ENCODE peak calls at places on chromosome 7, in eight cellular contexts. One of them, this sample, is unnamed. For H3K4me1 and H3K36me3, the result is how much of the 10 kb centered on the place peaks cover.

GRCh38 chr7:150430465-150431085 is 19.9 kb upstream of the GIMAP8 start:
- DNase-seq in kidney: no peak
- DNase-seq in thoracic aorta: no peak
- DNase-seq in heart left ventricle: peak
- DNase-seq in aorta: no peak
- DNase-seq in left ventricle myocardium inferior: no peak
- DNase-seq in IMR-90: peak
- DNase-seq in upper lobe of right lung: peak
- DNase-seq in this sample: no peak

GRCh38 chr7:99191869-99192596 is 15.9 kb downstream of the KPNA7 start:
- DNase-seq in IMR-90: no peak
- DNase-seq in left ventricle myocardium inferior: no peak
- DNase-seq in heart left ventricle: no peak
- DNase-seq in kidney: no peak
- DNase-seq in thoracic aorta: no peak
- DNase-seq in aorta: no peak
- DNase-seq in upper lobe of right lung: no peak
- DNase-seq in this sample: no peak

GRCh38 chr7:33750177-33750576 is 155.2 kb upstream of the BMPER start:
- DNase-seq in upper lobe of right lung: no peak
- DNase-seq in kidney: no peak
- DNase-seq in heart left ventricle: no peak
- DNase-seq in IMR-90: peak
- DNase-seq in thoracic aorta: no peak
- DNase-seq in left ventricle myocardium inferior: no peak
- DNase-seq in aorta: no peak
- DNase-seq in this sample: peak

GRCh38 chr7:418636-419280 is 100.9 kb downstream of the PDGFA start:
- DNase-seq in IMR-90: no peak
- DNase-seq in thoracic aorta: no peak
- DNase-seq in aorta: peak
- DNase-seq in kidney: peak
- DNase-seq in left ventricle myocardium inferior: peak
- DNase-seq in upper lobe of right lung: peak
- DNase-seq in heart left ventricle: no peak
- DNase-seq in this sample: no peak

GRCh38 chr7:113582471-113582870 is 336.3 kb downstream of the PPP1R3A start:
- DNase-seq in thoracic aorta: no peak
- DNase-seq in upper lobe of right lung: no peak
- DNase-seq in kidney: no peak
- DNase-seq in left ventricle myocardium inferior: no peak
- DNase-seq in aorta: no peak
- DNase-seq in IMR-90: no peak
- DNase-seq in heart left ventricle: no peak
- DNase-seq in this sample: no peak

GRCh38 chr7:73397521-73397934 is 36.0 kb upstream of the FZD9 start:
- DNase-seq in aorta: no peak
- DNase-seq in left ventricle myocardium inferior: no peak
- DNase-seq in upper lobe of right lung: no peak
- DNase-seq in heart left ventricle: no peak
- DNase-seq in kidney: no peak
- DNase-seq in thoracic aorta: no peak
- DNase-seq in IMR-90: no peak
- DNase-seq in this sample: no peak

GRCh38 chr7:44217852-44218402 is 17.1 kb downstream of the YKT6 start:
- DNase-seq in aorta: no peak
- DNase-seq in upper lobe of right lung: no peak
- DNase-seq in IMR-90: no peak
- DNase-seq in thoracic aorta: no peak
- DNase-seq in kidney: peak
- DNase-seq in heart left ventricle: no peak
- DNase-seq in left ventricle myocardium inferior: peak
- DNase-seq in this sample: no peak

GRCh38 chr7:117401293-117402002 is 25.8 kb downstream of the ASZ1 start:
- DNase-seq in left ventricle myocardium inferior: no peak
- DNase-seq in thoracic aorta: no peak
- DNase-seq in heart left ventricle: no peak
- DNase-seq in aorta: no peak
- DNase-seq in kidney: no peak
- DNase-seq in IMR-90: peak
- DNase-seq in upper lobe of right lung: no peak
- DNase-seq in this sample: no peak

GRCh38 chr7:55532150-55532917 is 40.0 kb downstream of the VOPP1 start:
- DNase-seq in kidney: no peak
- DNase-seq in left ventricle myocardium inferior: no peak
- DNase-seq in heart left ventricle: no peak
- DNase-seq in IMR-90: no peak
- DNase-seq in aorta: no peak
- DNase-seq in upper lobe of right lung: no peak
- DNase-seq in thoracic aorta: no peak
- DNase-seq in this sample: no peak

GRCh38 chr7:72925546-72926120 is 738 bp downstream of the POM121 start:
- DNase-seq in thoracic aorta: no peak
- DNase-seq in aorta: no peak
- DNase-seq in left ventricle myocardium inferior: no peak
- DNase-seq in upper lobe of right lung: no peak
- DNase-seq in kidney: no peak
- DNase-seq in heart left ventricle: no peak
- DNase-seq in IMR-90: no peak
- DNase-seq in this sample: peak

DNA sequence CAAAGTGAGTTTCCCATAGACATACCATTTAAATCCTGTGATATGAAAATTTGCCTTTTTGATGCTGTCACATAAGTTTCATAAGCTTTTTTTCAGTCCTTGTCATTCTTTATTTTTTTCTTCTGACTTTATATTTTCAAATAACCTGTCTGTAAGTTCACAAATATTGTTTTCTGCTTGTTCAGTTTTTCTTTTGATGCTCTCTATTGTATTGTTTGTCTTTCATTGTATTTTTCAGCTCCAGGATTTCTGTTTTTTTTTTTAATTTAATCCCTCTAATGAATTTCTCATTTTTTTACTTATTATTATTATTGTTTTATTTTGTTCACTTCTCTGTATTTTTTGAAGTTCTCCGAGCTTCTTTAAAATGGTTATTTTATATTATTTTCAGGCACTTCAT is 623.4 kb downstream of the CNTNAP2 start:
- DNase-seq in thoracic aorta: no peak
- DNase-seq in IMR-90: no peak
- DNase-seq in aorta: no peak
- DNase-seq in kidney: no peak
- DNase-seq in left ventricle myocardium inferior: no peak
- DNase-seq in upper lobe of right lung: no peak
- DNase-seq in heart left ventricle: no peak
- DNase-seq in this sample: no peak
- H3K4me1 ChIP-seq in thoracic aorta: under half
- H3K4me1 ChIP-seq in IMR-90: under half
- H3K4me1 ChIP-seq in aorta: under half
- H3K4me1 ChIP-seq in kidney: under half
- H3K4me1 ChIP-seq in left ventricle myocardium inferior: under half
- H3K4me1 ChIP-seq in upper lobe of right lung: under half
- H3K4me1 ChIP-seq in heart left ventricle: under half
- H3K4me1 ChIP-seq in this sample: under half

GRCh38 chr7:95470452-95470851 is 15.3 kb upstream of the ASB4 start:
- DNase-seq in left ventricle myocardium inferior: no peak
- DNase-seq in aorta: no peak
- DNase-seq in upper lobe of right lung: no peak
- DNase-seq in thoracic aorta: no peak
- DNase-seq in kidney: no peak
- DNase-seq in heart left ventricle: no peak
- DNase-seq in IMR-90: peak
- DNase-seq in this sample: peak

GRCh38 chr7:95471076-95471475 is 14.7 kb upstream of the ASB4 start:
- DNase-seq in IMR-90: no peak
- DNase-seq in heart left ventricle: no peak
- DNase-seq in aorta: no peak
- DNase-seq in left ventricle myocardium inferior: no peak
- DNase-seq in kidney: no peak
- DNase-seq in thoracic aorta: no peak
- DNase-seq in upper lobe of right lung: no peak
- DNase-seq in this sample: no peak

GRCh38 chr7:95468071-95468470 is 17.7 kb upstream of the ASB4 start:
- DNase-seq in thoracic aorta: no peak
- DNase-seq in left ventricle myocardium inferior: no peak
- DNase-seq in IMR-90: no peak
- DNase-seq in heart left ventricle: no peak
- DNase-seq in upper lobe of right lung: no peak
- DNase-seq in aorta: no peak
- DNase-seq in kidney: no peak
- DNase-seq in this sample: no peak

GRCh38 chr7:95469187-95469586 is 16.6 kb upstream of the ASB4 start:
- DNase-seq in aorta: no peak
- DNase-seq in kidney: no peak
- DNase-seq in heart left ventricle: no peak
- DNase-seq in left ventricle myocardium inferior: no peak
- DNase-seq in thoracic aorta: no peak
- DNase-seq in IMR-90: no peak
- DNase-seq in upper lobe of right lung: no peak
- DNase-seq in this sample: no peak

GRCh38 chr7:95469850-95470249 is 15.9 kb upstream of the ASB4 start:
- DNase-seq in upper lobe of right lung: no peak
- DNase-seq in aorta: no peak
- DNase-seq in left ventricle myocardium inferior: no peak
- DNase-seq in IMR-90: no peak
- DNase-seq in thoracic aorta: no peak
- DNase-seq in heart left ventricle: no peak
- DNase-seq in kidney: no peak
- DNase-seq in this sample: peak
- H3K27ac ChIP-seq in upper lobe of right lung: no peak
- H3K27ac ChIP-seq in aorta: no peak
- H3K27ac ChIP-seq in left ventricle myocardium inferior: no peak
- H3K27ac ChIP-seq in IMR-90: no peak
- H3K27ac ChIP-seq in thoracic aorta: no peak
- H3K27ac ChIP-seq in heart left ventricle: no peak
- H3K27ac ChIP-seq in kidney: no peak
- H3K27ac ChIP-seq in this sample: peak

DNA sequence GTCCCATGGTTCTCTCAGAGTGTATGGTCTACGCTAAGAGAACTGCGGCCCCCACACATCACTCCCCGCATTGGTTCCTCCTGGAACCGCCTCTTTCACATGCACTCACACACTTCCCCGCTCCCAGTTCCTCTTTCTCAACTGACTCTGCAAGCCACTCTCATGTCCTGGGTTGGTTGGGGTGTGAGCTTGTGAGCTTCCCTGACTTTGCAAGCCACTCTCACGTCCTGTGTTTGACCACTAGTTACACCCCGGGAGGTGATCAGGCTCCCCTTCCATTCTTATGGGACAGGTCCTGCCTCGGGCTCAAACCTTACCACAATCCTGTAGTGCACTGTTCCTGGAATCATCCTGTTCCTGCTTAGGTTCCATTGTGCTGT is 105.0 kb downstream of the TRIM24 start:
- DNase-seq in upper lobe of right lung: no peak
- DNase-seq in aorta: no peak
- DNase-seq in IMR-90: no peak
- DNase-seq in thoracic aorta: no peak
- DNase-seq in heart left ventricle: no peak
- DNase-seq in kidney: no peak
- DNase-seq in left ventricle myocardium inferior: no peak
- DNase-seq in this sample: no peak
- H3K36me3 ChIP-seq in upper lobe of right lung: half or more
- H3K36me3 ChIP-seq in aorta: under half
- H3K36me3 ChIP-seq in IMR-90: under half
- H3K36me3 ChIP-seq in thoracic aorta: half or more
- H3K36me3 ChIP-seq in heart left ventricle: under half
- H3K36me3 ChIP-seq in kidney: under half
- H3K36me3 ChIP-seq in left ventricle myocardium inferior: half or more
- H3K36me3 ChIP-seq in this sample: half or more

GRCh38 chr7:36048141-36048901 is 104.7 kb upstream of the EEPD1 start:
- DNase-seq in upper lobe of right lung: no peak
- DNase-seq in IMR-90: peak
- DNase-seq in aorta: no peak
- DNase-seq in kidney: no peak
- DNase-seq in heart left ventricle: no peak
- DNase-seq in left ventricle myocardium inferior: no peak
- DNase-seq in thoracic aorta: peak
- DNase-seq in this sample: no peak
- H3K4me1 ChIP-seq in upper lobe of right lung: under half
- H3K4me1 ChIP-seq in IMR-90: under half
- H3K4me1 ChIP-seq in aorta: under half
- H3K4me1 ChIP-seq in kidney: under half
- H3K4me1 ChIP-seq in heart left ventricle: half or more
- H3K4me1 ChIP-seq in left ventricle myocardium inferior: half or more
- H3K4me1 ChIP-seq in thoracic aorta: under half
- H3K4me1 ChIP-seq in this sample: under half

GRCh38 chr7:32150589-32150988 is 80.4 kb upstream of the PDE1C start:
- DNase-seq in kidney: no peak
- DNase-seq in upper lobe of right lung: no peak
- DNase-seq in IMR-90: no peak
- DNase-seq in heart left ventricle: no peak
- DNase-seq in left ventricle myocardium inferior: no peak
- DNase-seq in thoracic aorta: no peak
- DNase-seq in aorta: no peak
- DNase-seq in this sample: no peak
- H3K27ac ChIP-seq in kidney: no peak
- H3K27ac ChIP-seq in upper lobe of right lung: no peak
- H3K27ac ChIP-seq in IMR-90: no peak
- H3K27ac ChIP-seq in heart left ventricle: peak
- H3K27ac ChIP-seq in left ventricle myocardium inferior: peak
- H3K27ac ChIP-seq in thoracic aorta: no peak
- H3K27ac ChIP-seq in aorta: no peak
- H3K27ac ChIP-seq in this sample: no peak

GRCh38 chr7:1500064-1500807 is 4.0 kb downstream of the INTS1 start:
- DNase-seq in kidney: peak
- DNase-seq in aorta: peak
- DNase-seq in left ventricle myocardium inferior: no peak
- DNase-seq in heart left ventricle: no peak
- DNase-seq in thoracic aorta: no peak
- DNase-seq in upper lobe of right lung: no peak
- DNase-seq in IMR-90: no peak
- DNase-seq in this sample: no peak
- H3K36me3 ChIP-seq in kidney: under half
- H3K36me3 ChIP-seq in aorta: under half
- H3K36me3 ChIP-seq in left ventricle myocardium inferior: half or more
- H3K36me3 ChIP-seq in heart left ventricle: under half
- H3K36me3 ChIP-seq in thoracic aorta: half or more
- H3K36me3 ChIP-seq in upper lobe of right lung: half or more
- H3K36me3 ChIP-seq in IMR-90: half or more
- H3K36me3 ChIP-seq in this sample: under half

DNA sequence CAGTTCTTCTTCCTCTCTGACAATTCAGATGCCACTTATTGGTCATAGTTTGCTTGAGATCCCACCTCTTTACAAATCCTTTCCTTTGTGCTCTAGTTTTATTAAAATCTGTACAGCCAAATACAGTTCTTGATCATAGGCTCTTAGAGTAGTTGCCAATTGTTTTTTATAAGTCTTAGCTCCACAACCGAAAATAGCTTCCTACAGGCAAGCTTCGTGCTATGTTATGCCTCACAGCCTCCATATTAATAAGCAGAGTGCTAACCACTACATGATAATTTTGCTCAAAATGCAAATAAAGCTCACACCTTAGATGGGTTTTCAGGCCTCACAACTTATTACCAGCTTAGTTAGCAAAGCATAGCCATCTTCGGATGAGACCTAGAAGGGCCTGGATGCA is 688.9 kb downstream of the MAGI2 start:
- DNase-seq in upper lobe of right lung: no peak
- DNase-seq in kidney: no peak
- DNase-seq in left ventricle myocardium inferior: no peak
- DNase-seq in aorta: no peak
- DNase-seq in thoracic aorta: no peak
- DNase-seq in heart left ventricle: no peak
- DNase-seq in IMR-90: no peak
- DNase-seq in this sample: no peak
- H3K4me1 ChIP-seq in upper lobe of right lung: under half
- H3K4me1 ChIP-seq in kidney: under half
- H3K4me1 ChIP-seq in left ventricle myocardium inferior: under half
- H3K4me1 ChIP-seq in aorta: under half
- H3K4me1 ChIP-seq in thoracic aorta: under half
- H3K4me1 ChIP-seq in heart left ventricle: under half
- H3K4me1 ChIP-seq in IMR-90: under half
- H3K4me1 ChIP-seq in this sample: under half

GRCh38 chr7:29607259-29607658 is 43.6 kb downstream of the PRR15 start:
- DNase-seq in IMR-90: no peak
- DNase-seq in thoracic aorta: no peak
- DNase-seq in left ventricle myocardium inferior: no peak
- DNase-seq in heart left ventricle: no peak
- DNase-seq in aorta: no peak
- DNase-seq in kidney: no peak
- DNase-seq in upper lobe of right lung: no peak
- DNase-seq in this sample: no peak
- H3K27ac ChIP-seq in IMR-90: no peak
- H3K27ac ChIP-seq in thoracic aorta: no peak
- H3K27ac ChIP-seq in left ventricle myocardium inferior: no peak
- H3K27ac ChIP-seq in heart left ventricle: no peak
- H3K27ac ChIP-seq in aorta: no peak
- H3K27ac ChIP-seq in kidney: no peak
- H3K27ac ChIP-seq in upper lobe of right lung: no peak
- H3K27ac ChIP-seq in this sample: no peak

This sample was measured in SJCRH30.